ENCODE peak calls at places on chromosomes 2 and 18, in eight cellular contexts. B is endothelial cell of umbilical vein, Z is H9, P is OCI-LY7, H is PC-9, W is K562, S is fibroblast of lung, J is IMR-90. M is an unnamed sample. For H3K4me1 and H4K20me1, the result is how much of the 10 kb centered on the place peaks cover.

GRCh38 chr2:150812664-150813408 is 325.4 kb upstream of the RND3 start:
- DNase-seq in P (no peak), J (no peak), B (no peak), W (no peak), H (peak), S (no peak), Z (no peak), M (no peak)

GRCh38 chr2:120605231-120605935 is 130.3 kb upstream of the GLI2 start:
- DNase-seq in P (no peak), B (no peak), J (peak), S (peak), Z (no peak), W (no peak), H (no peak), M (peak)

GRCh38 chr18:73778052-73778395 is 369.6 kb downstream of the FBXO15 start:
- DNase-seq in P (no peak), Z (no peak), S (no peak), J (no peak), W (no peak), H (no peak), B (no peak), M (no peak)

GRCh38 chr2:153105829-153106578 is 372.6 kb downstream of the RPRM start:
- DNase-seq in H (no peak), W (no peak), P (no peak), S (peak), Z (no peak), J (no peak), B (no peak), M (peak)

GRCh38 chr2:230668184-230668938 is 44.3 kb upstream of the CAB39 start:
- DNase-seq in P (peak), W (no peak), Z (no peak), J (peak), H (no peak), S (peak), B (no peak), M (peak)

GRCh38 chr2:97857553-97857952 is 138.2 kb downstream of the TMEM131 start:
- DNase-seq in S (no peak), Z (no peak), W (no peak), J (no peak), B (no peak), P (no peak), H (peak), M (no peak)

GRCh38 chr18:35936951-35937350 is 35.5 kb upstream of the RMP24 start:
- DNase-seq in Z (no peak), W (no peak), P (no peak), J (no peak), H (no peak), B (no peak), S (no peak), M (no peak)

GRCh38 chr2:99911711-99912110 is 230.7 kb downstream of the AFF3 start:
- DNase-seq in B (no peak), W (no peak), P (no peak), Z (no peak), J (no peak), H (no peak), S (peak), M (no peak)

GRCh38 chr2:29841386-29842004 is 79.9 kb downstream of the ALK start:
- DNase-seq in W (peak), J (peak), B (peak), S (peak), Z (peak), H (no peak), P (peak), M (peak)

GRCh38 chr2:22497789-22498188 is 887.2 kb upstream of the KLHL29 start:
- DNase-seq in Z (no peak), B (no peak), W (no peak), H (no peak), J (no peak), S (no peak), P (peak), M (no peak)

GRCh38 chr2:53632714-53633113 is 134.9 kb upstream of the CHAC2 start:
- DNase-seq in Z (no peak), P (no peak), J (peak), B (no peak), H (no peak), W (no peak), S (peak), M (peak)

GRCh38 chr2:81002906-81003305 is 698.4 kb upstream of the LRRTM1 start:
- DNase-seq in S (no peak), P (no peak), W (no peak), Z (no peak), B (no peak), J (no peak), H (no peak), M (no peak)

GRCh38 chr2:150619607-150620330 is 132.3 kb upstream of the RND3 start:
- DNase-seq in J (peak), W (no peak), P (no peak), S (peak), B (peak), H (peak), Z (no peak), M (peak)

GRCh38 chr2:239116456-239117246 is 268.8 kb downstream of the TWIST2 start:
- DNase-seq in W (no peak), J (peak), Z (no peak), P (no peak), S (peak), B (no peak), H (no peak), M (peak)
- H3K4me1 ChIP-seq in W (under half), J (under half), Z (under half), P (under half), S (under half), B (under half), H (under half), M (under half)

DNA sequence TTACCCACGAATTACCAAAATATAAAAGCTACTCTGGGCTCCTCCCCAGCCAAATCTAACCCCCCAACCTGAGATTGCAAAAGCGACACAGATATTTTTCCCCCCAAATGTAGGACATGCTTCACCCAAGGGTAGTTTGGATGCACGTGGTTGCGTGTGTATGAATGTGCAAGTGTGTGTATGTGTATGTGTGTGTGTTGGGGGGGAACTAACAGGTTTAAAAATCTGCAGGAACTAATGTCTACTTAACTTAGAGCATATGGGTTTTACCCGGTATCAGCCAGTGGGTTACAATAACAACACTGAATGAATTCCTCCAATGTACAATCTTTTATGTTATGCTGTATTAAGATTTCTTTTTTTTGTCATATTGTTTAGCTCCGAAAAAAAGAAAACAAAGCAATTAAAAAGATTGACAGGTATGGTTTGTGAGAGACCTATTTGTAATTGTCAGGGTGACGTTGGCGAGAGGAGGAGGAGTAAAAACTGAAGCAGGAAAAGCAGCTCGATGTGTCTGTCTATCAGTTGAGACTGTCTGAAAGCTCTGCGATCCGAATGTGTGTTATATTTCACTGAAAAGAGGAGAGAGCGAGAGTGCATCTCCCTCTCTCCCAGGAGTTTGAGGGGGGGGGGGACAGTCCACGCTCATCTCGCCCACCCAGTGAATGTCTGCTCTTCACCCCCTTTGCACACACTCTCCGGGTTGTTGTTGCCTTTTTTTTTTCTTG is at the start of gene TSHZ1:
- DNase-seq in S (peak), B (peak), W (peak), P (peak), Z (peak), H (peak), J (peak), M (peak)
- H4K20me1 ChIP-seq in S (under half), B (under half), W (under half), P (under half), Z (under half), H (under half), J (under half), M (under half)

GRCh38 chr2:62711832-62712494 is 6.5 kb downstream of the EHBP1 start:
- DNase-seq in W (no peak), Z (no peak), H (no peak), P (no peak), J (no peak), B (no peak), S (no peak), M (no peak)

GRCh38 chr2:62718225-62718822 is 12.8 kb downstream of the EHBP1 start:
- DNase-seq in S (no peak), Z (no peak), B (no peak), P (no peak), J (no peak), W (no peak), H (no peak), M (no peak)

GRCh38 chr2:62716768-62717167 is 11.3 kb downstream of the EHBP1 start:
- DNase-seq in P (no peak), J (no peak), B (no peak), S (no peak), Z (no peak), H (no peak), W (no peak), M (no peak)

GRCh38 chr2:62717503-62718081 is 12.1 kb downstream of the EHBP1 start:
- DNase-seq in H (no peak), P (no peak), B (no peak), W (no peak), S (no peak), J (no peak), Z (no peak), M (no peak)

DNA sequence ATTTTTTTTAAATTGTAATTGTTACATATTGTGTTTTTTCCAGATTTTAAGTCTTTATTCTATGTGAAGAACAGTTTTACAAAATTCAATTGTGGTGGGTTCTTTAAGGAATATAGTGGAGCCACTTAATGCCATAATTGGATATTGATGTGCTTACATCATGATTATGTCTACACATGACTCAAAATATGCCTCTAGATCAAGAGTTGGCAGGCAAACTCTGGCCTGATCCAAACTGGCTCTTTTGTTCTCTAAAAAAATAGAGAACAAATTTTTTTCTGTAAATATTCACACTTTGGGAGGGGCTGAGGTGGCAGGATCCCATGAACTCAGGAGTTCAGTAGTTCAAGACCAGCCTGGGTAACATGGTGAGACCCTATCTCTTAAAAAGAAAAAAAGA is 8.3 kb downstream of the EHBP1 start:
- DNase-seq in B (no peak), J (peak), H (no peak), S (peak), Z (no peak), P (no peak), W (no peak), M (peak)
- H3K4me1 ChIP-seq in B (under half), J (under half), H (under half), S (under half), Z (under half), P (under half), W (under half), M (under half)

DNA sequence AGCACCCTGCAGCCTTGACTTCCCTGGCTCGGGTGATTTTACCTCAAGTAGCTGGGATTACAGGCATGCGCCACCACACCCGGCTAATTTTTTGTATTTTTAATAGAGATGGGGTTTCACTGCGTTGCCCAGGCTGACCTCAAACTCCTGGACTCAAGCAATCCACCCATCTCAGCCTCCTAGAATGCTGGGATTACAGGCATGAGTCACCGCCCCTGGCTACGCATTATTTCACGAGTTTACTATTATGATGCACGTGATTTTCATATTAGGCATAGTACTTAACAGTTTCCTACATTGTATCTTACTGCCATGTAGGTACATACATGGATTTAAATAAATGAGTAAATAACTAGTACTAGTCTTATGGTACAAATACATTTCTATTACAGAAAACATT is 4.4 kb downstream of the DYNC2LI1 start:
- DNase-seq in H (no peak), P (no peak), Z (no peak), B (no peak), J (no peak), S (no peak), W (no peak), M (no peak)
- H4K20me1 ChIP-seq in H (under half), P (under half), Z (under half), B (under half), J (under half), S (under half), W (under half), M (under half)